ENCODE peak calls at places on chromosome 4, in seven cellular contexts. One of them, this sample, is unnamed.

GRCh38 chr4:26144526-26145167 is 176.2 kb upstream of the RBPJ start:
- DNase-seq in hypothalamus: no peak
- DNase-seq in activated CD4-positive, alpha-beta T cell treated with anti-CD3 and anti-CD28 coated beads, Interleukin-2, amount 50 U/mL, for 24 hours: no peak
- DNase-seq in mesendoderm: no peak
- DNase-seq in stimulated activated CD8-positive, alpha-beta memory T cell treated with anti-CD3 and anti-CD28 coated beads, Interleukin-7, amount 100 ng/mL, for 1 hour: no peak
- DNase-seq in sciatic nerve: no peak
- DNase-seq in brain microvascular endothelial cell: no peak
- DNase-seq in this sample: no peak

GRCh38 chr4:101200561-101200960 is 146.8 kb downstream of the PPP3CA start:
- DNase-seq in hypothalamus: no peak
- DNase-seq in activated CD4-positive, alpha-beta T cell treated with anti-CD3 and anti-CD28 coated beads, Interleukin-2, amount 50 U/mL, for 24 hours: no peak
- DNase-seq in mesendoderm: no peak
- DNase-seq in stimulated activated CD8-positive, alpha-beta memory T cell treated with anti-CD3 and anti-CD28 coated beads, Interleukin-7, amount 100 ng/mL, for 1 hour: no peak
- DNase-seq in sciatic nerve: no peak
- DNase-seq in brain microvascular endothelial cell: peak
- DNase-seq in this sample: peak

GRCh38 chr4:184317234-184317918 is 99.7 kb upstream of the ENPP6 start:
- DNase-seq in hypothalamus: no peak
- DNase-seq in activated CD4-positive, alpha-beta T cell treated with anti-CD3 and anti-CD28 coated beads, Interleukin-2, amount 50 U/mL, for 24 hours: no peak
- DNase-seq in mesendoderm: no peak
- DNase-seq in stimulated activated CD8-positive, alpha-beta memory T cell treated with anti-CD3 and anti-CD28 coated beads, Interleukin-7, amount 100 ng/mL, for 1 hour: no peak
- DNase-seq in sciatic nerve: no peak
- DNase-seq in brain microvascular endothelial cell: no peak
- DNase-seq in this sample: no peak

GRCh38 chr4:55124337-55125076 is 888 bp downstream of the KDR start:
- DNase-seq in hypothalamus: no peak
- DNase-seq in activated CD4-positive, alpha-beta T cell treated with anti-CD3 and anti-CD28 coated beads, Interleukin-2, amount 50 U/mL, for 24 hours: no peak
- DNase-seq in mesendoderm: peak
- DNase-seq in stimulated activated CD8-positive, alpha-beta memory T cell treated with anti-CD3 and anti-CD28 coated beads, Interleukin-7, amount 100 ng/mL, for 1 hour: no peak
- DNase-seq in sciatic nerve: no peak
- DNase-seq in brain microvascular endothelial cell: peak
- DNase-seq in this sample: no peak

GRCh38 chr4:77194366-77194765 is 37.4 kb downstream of the CCNG2 start:
- DNase-seq in hypothalamus: no peak
- DNase-seq in activated CD4-positive, alpha-beta T cell treated with anti-CD3 and anti-CD28 coated beads, Interleukin-2, amount 50 U/mL, for 24 hours: no peak
- DNase-seq in mesendoderm: no peak
- DNase-seq in stimulated activated CD8-positive, alpha-beta memory T cell treated with anti-CD3 and anti-CD28 coated beads, Interleukin-7, amount 100 ng/mL, for 1 hour: no peak
- DNase-seq in sciatic nerve: no peak
- DNase-seq in brain microvascular endothelial cell: no peak
- DNase-seq in this sample: no peak

GRCh38 chr4:63315651-63316050 is 1093.6 kb downstream of the TECRL start:
- DNase-seq in hypothalamus: no peak
- DNase-seq in activated CD4-positive, alpha-beta T cell treated with anti-CD3 and anti-CD28 coated beads, Interleukin-2, amount 50 U/mL, for 24 hours: no peak
- DNase-seq in mesendoderm: no peak
- DNase-seq in stimulated activated CD8-positive, alpha-beta memory T cell treated with anti-CD3 and anti-CD28 coated beads, Interleukin-7, amount 100 ng/mL, for 1 hour: no peak
- DNase-seq in sciatic nerve: no peak
- DNase-seq in brain microvascular endothelial cell: no peak
- DNase-seq in this sample: no peak

GRCh38 chr4:85409251-85409650 is 65.7 kb upstream of the ARHGAP24 start:
- DNase-seq in hypothalamus: no peak
- DNase-seq in activated CD4-positive, alpha-beta T cell treated with anti-CD3 and anti-CD28 coated beads, Interleukin-2, amount 50 U/mL, for 24 hours: no peak
- DNase-seq in mesendoderm: no peak
- DNase-seq in stimulated activated CD8-positive, alpha-beta memory T cell treated with anti-CD3 and anti-CD28 coated beads, Interleukin-7, amount 100 ng/mL, for 1 hour: no peak
- DNase-seq in sciatic nerve: no peak
- DNase-seq in brain microvascular endothelial cell: peak
- DNase-seq in this sample: no peak

GRCh38 chr4:44522761-44523445 is 74.3 kb upstream of the KCTD8 start:
- DNase-seq in hypothalamus: no peak
- DNase-seq in activated CD4-positive, alpha-beta T cell treated with anti-CD3 and anti-CD28 coated beads, Interleukin-2, amount 50 U/mL, for 24 hours: no peak
- DNase-seq in mesendoderm: peak
- DNase-seq in stimulated activated CD8-positive, alpha-beta memory T cell treated with anti-CD3 and anti-CD28 coated beads, Interleukin-7, amount 100 ng/mL, for 1 hour: no peak
- DNase-seq in sciatic nerve: no peak
- DNase-seq in brain microvascular endothelial cell: no peak
- DNase-seq in this sample: no peak

GRCh38 chr4:2800691-2801596 is 8.1 kb downstream of the SH3BP2 start:
- DNase-seq in hypothalamus: peak
- DNase-seq in activated CD4-positive, alpha-beta T cell treated with anti-CD3 and anti-CD28 coated beads, Interleukin-2, amount 50 U/mL, for 24 hours: no peak
- DNase-seq in mesendoderm: peak
- DNase-seq in stimulated activated CD8-positive, alpha-beta memory T cell treated with anti-CD3 and anti-CD28 coated beads, Interleukin-7, amount 100 ng/mL, for 1 hour: no peak
- DNase-seq in sciatic nerve: peak
- DNase-seq in brain microvascular endothelial cell: no peak
- DNase-seq in this sample: no peak

GRCh38 chr4:141192564-141192963 is 28.1 kb upstream of the ZNF330 start:
- DNase-seq in hypothalamus: no peak
- DNase-seq in activated CD4-positive, alpha-beta T cell treated with anti-CD3 and anti-CD28 coated beads, Interleukin-2, amount 50 U/mL, for 24 hours: no peak
- DNase-seq in mesendoderm: no peak
- DNase-seq in stimulated activated CD8-positive, alpha-beta memory T cell treated with anti-CD3 and anti-CD28 coated beads, Interleukin-7, amount 100 ng/mL, for 1 hour: no peak
- DNase-seq in sciatic nerve: no peak
- DNase-seq in brain microvascular endothelial cell: no peak
- DNase-seq in this sample: no peak

GRCh38 chr4:86014599-86014998 is 345.3 kb downstream of the MAPK10 start:
- DNase-seq in hypothalamus: no peak
- DNase-seq in activated CD4-positive, alpha-beta T cell treated with anti-CD3 and anti-CD28 coated beads, Interleukin-2, amount 50 U/mL, for 24 hours: no peak
- DNase-seq in mesendoderm: peak
- DNase-seq in stimulated activated CD8-positive, alpha-beta memory T cell treated with anti-CD3 and anti-CD28 coated beads, Interleukin-7, amount 100 ng/mL, for 1 hour: no peak
- DNase-seq in sciatic nerve: no peak
- DNase-seq in brain microvascular endothelial cell: peak
- DNase-seq in this sample: peak

GRCh38 chr4:183594823-183595222 is 64.2 kb downstream of the RWDD4 start:
- DNase-seq in hypothalamus: no peak
- DNase-seq in activated CD4-positive, alpha-beta T cell treated with anti-CD3 and anti-CD28 coated beads, Interleukin-2, amount 50 U/mL, for 24 hours: no peak
- DNase-seq in mesendoderm: no peak
- DNase-seq in stimulated activated CD8-positive, alpha-beta memory T cell treated with anti-CD3 and anti-CD28 coated beads, Interleukin-7, amount 100 ng/mL, for 1 hour: no peak
- DNase-seq in sciatic nerve: no peak
- DNase-seq in brain microvascular endothelial cell: no peak
- DNase-seq in this sample: no peak

GRCh38 chr4:7808752-7809151 is 130.9 kb downstream of the AFAP1 start:
- DNase-seq in hypothalamus: no peak
- DNase-seq in activated CD4-positive, alpha-beta T cell treated with anti-CD3 and anti-CD28 coated beads, Interleukin-2, amount 50 U/mL, for 24 hours: no peak
- DNase-seq in mesendoderm: no peak
- DNase-seq in stimulated activated CD8-positive, alpha-beta memory T cell treated with anti-CD3 and anti-CD28 coated beads, Interleukin-7, amount 100 ng/mL, for 1 hour: no peak
- DNase-seq in sciatic nerve: no peak
- DNase-seq in brain microvascular endothelial cell: peak
- DNase-seq in this sample: no peak

GRCh38 chr4:182745268-182745667 is 171.9 kb downstream of the DCTD start:
- DNase-seq in hypothalamus: no peak
- DNase-seq in activated CD4-positive, alpha-beta T cell treated with anti-CD3 and anti-CD28 coated beads, Interleukin-2, amount 50 U/mL, for 24 hours: no peak
- DNase-seq in mesendoderm: no peak
- DNase-seq in stimulated activated CD8-positive, alpha-beta memory T cell treated with anti-CD3 and anti-CD28 coated beads, Interleukin-7, amount 100 ng/mL, for 1 hour: no peak
- DNase-seq in sciatic nerve: no peak
- DNase-seq in brain microvascular endothelial cell: peak
- DNase-seq in this sample: peak

GRCh38 chr4:168815373-168816345 is 194.4 kb downstream of the CBR4 start:
- DNase-seq in hypothalamus: no peak
- DNase-seq in activated CD4-positive, alpha-beta T cell treated with anti-CD3 and anti-CD28 coated beads, Interleukin-2, amount 50 U/mL, for 24 hours: no peak
- DNase-seq in mesendoderm: no peak
- DNase-seq in stimulated activated CD8-positive, alpha-beta memory T cell treated with anti-CD3 and anti-CD28 coated beads, Interleukin-7, amount 100 ng/mL, for 1 hour: no peak
- DNase-seq in sciatic nerve: no peak
- DNase-seq in brain microvascular endothelial cell: no peak
- DNase-seq in this sample: no peak

GRCh38 chr4:118281611-118282442 is 71.0 kb downstream of the PRSS12 start:
- DNase-seq in hypothalamus: no peak
- DNase-seq in activated CD4-positive, alpha-beta T cell treated with anti-CD3 and anti-CD28 coated beads, Interleukin-2, amount 50 U/mL, for 24 hours: no peak
- DNase-seq in mesendoderm: peak
- DNase-seq in stimulated activated CD8-positive, alpha-beta memory T cell treated with anti-CD3 and anti-CD28 coated beads, Interleukin-7, amount 100 ng/mL, for 1 hour: no peak
- DNase-seq in sciatic nerve: no peak
- DNase-seq in brain microvascular endothelial cell: peak
- DNase-seq in this sample: peak

GRCh38 chr4:139606600-139607301 is 50.7 kb upstream of the SETD7 start:
- DNase-seq in hypothalamus: no peak
- DNase-seq in activated CD4-positive, alpha-beta T cell treated with anti-CD3 and anti-CD28 coated beads, Interleukin-2, amount 50 U/mL, for 24 hours: no peak
- DNase-seq in mesendoderm: peak
- DNase-seq in stimulated activated CD8-positive, alpha-beta memory T cell treated with anti-CD3 and anti-CD28 coated beads, Interleukin-7, amount 100 ng/mL, for 1 hour: no peak
- DNase-seq in sciatic nerve: no peak
- DNase-seq in brain microvascular endothelial cell: peak
- DNase-seq in this sample: peak

GRCh38 chr4:336099-336892 is 1.3 kb upstream of the ZNF141 start:
- DNase-seq in hypothalamus: no peak
- DNase-seq in activated CD4-positive, alpha-beta T cell treated with anti-CD3 and anti-CD28 coated beads, Interleukin-2, amount 50 U/mL, for 24 hours: no peak
- DNase-seq in mesendoderm: peak
- DNase-seq in stimulated activated CD8-positive, alpha-beta memory T cell treated with anti-CD3 and anti-CD28 coated beads, Interleukin-7, amount 100 ng/mL, for 1 hour: no peak
- DNase-seq in sciatic nerve: peak
- DNase-seq in brain microvascular endothelial cell: no peak
- DNase-seq in this sample: no peak

GRCh38 chr4:146311238-146311970 is 97.1 kb downstream of the REELD1 start:
- DNase-seq in hypothalamus: no peak
- DNase-seq in activated CD4-positive, alpha-beta T cell treated with anti-CD3 and anti-CD28 coated beads, Interleukin-2, amount 50 U/mL, for 24 hours: no peak
- DNase-seq in mesendoderm: peak
- DNase-seq in stimulated activated CD8-positive, alpha-beta memory T cell treated with anti-CD3 and anti-CD28 coated beads, Interleukin-7, amount 100 ng/mL, for 1 hour: no peak
- DNase-seq in sciatic nerve: no peak
- DNase-seq in brain microvascular endothelial cell: peak
- DNase-seq in this sample: peak

GRCh38 chr4:20219526-20219925 is 32.2 kb upstream of the SLIT2 start:
- DNase-seq in hypothalamus: no peak
- DNase-seq in activated CD4-positive, alpha-beta T cell treated with anti-CD3 and anti-CD28 coated beads, Interleukin-2, amount 50 U/mL, for 24 hours: no peak
- DNase-seq in mesendoderm: no peak
- DNase-seq in stimulated activated CD8-positive, alpha-beta memory T cell treated with anti-CD3 and anti-CD28 coated beads, Interleukin-7, amount 100 ng/mL, for 1 hour: no peak
- DNase-seq in sciatic nerve: no peak
- DNase-seq in brain microvascular endothelial cell: no peak
- DNase-seq in this sample: no peak

GRCh38 chr4:168831919-168832745 is 177.9 kb downstream of the CBR4 start:
- DNase-seq in hypothalamus: peak
- DNase-seq in activated CD4-positive, alpha-beta T cell treated with anti-CD3 and anti-CD28 coated beads, Interleukin-2, amount 50 U/mL, for 24 hours: peak
- DNase-seq in mesendoderm: peak
- DNase-seq in stimulated activated CD8-positive, alpha-beta memory T cell treated with anti-CD3 and anti-CD28 coated beads, Interleukin-7, amount 100 ng/mL, for 1 hour: peak
- DNase-seq in sciatic nerve: peak
- DNase-seq in brain microvascular endothelial cell: peak
- DNase-seq in this sample: peak

GRCh38 chr4:78693777-78694456 is 82.2 kb upstream of the BMP2K start:
- DNase-seq in hypothalamus: no peak
- DNase-seq in activated CD4-positive, alpha-beta T cell treated with anti-CD3 and anti-CD28 coated beads, Interleukin-2, amount 50 U/mL, for 24 hours: no peak
- DNase-seq in mesendoderm: no peak
- DNase-seq in stimulated activated CD8-positive, alpha-beta memory T cell treated with anti-CD3 and anti-CD28 coated beads, Interleukin-7, amount 100 ng/mL, for 1 hour: no peak
- DNase-seq in sciatic nerve: no peak
- DNase-seq in brain microvascular endothelial cell: no peak
- DNase-seq in this sample: no peak

GRCh38 chr4:119000400-119000799 is 111.7 kb downstream of the SYNPO2 start:
- DNase-seq in hypothalamus: no peak
- DNase-seq in activated CD4-positive, alpha-beta T cell treated with anti-CD3 and anti-CD28 coated beads, Interleukin-2, amount 50 U/mL, for 24 hours: no peak
- DNase-seq in mesendoderm: no peak
- DNase-seq in stimulated activated CD8-positive, alpha-beta memory T cell treated with anti-CD3 and anti-CD28 coated beads, Interleukin-7, amount 100 ng/mL, for 1 hour: no peak
- DNase-seq in sciatic nerve: no peak
- DNase-seq in brain microvascular endothelial cell: no peak
- DNase-seq in this sample: no peak

GRCh38 chr4:84870398-84871163 is 95.9 kb downstream of the WDFY3 start:
- DNase-seq in hypothalamus: no peak
- DNase-seq in activated CD4-positive, alpha-beta T cell treated with anti-CD3 and anti-CD28 coated beads, Interleukin-2, amount 50 U/mL, for 24 hours: no peak
- DNase-seq in mesendoderm: peak
- DNase-seq in stimulated activated CD8-positive, alpha-beta memory T cell treated with anti-CD3 and anti-CD28 coated beads, Interleukin-7, amount 100 ng/mL, for 1 hour: no peak
- DNase-seq in sciatic nerve: no peak
- DNase-seq in brain microvascular endothelial cell: peak
- DNase-seq in this sample: peak

GRCh38 chr4:102533916-102534315 is 32.8 kb downstream of the NFKB1 start:
- DNase-seq in hypothalamus: no peak
- DNase-seq in activated CD4-positive, alpha-beta T cell treated with anti-CD3 and anti-CD28 coated beads, Interleukin-2, amount 50 U/mL, for 24 hours: no peak
- DNase-seq in mesendoderm: no peak
- DNase-seq in stimulated activated CD8-positive, alpha-beta memory T cell treated with anti-CD3 and anti-CD28 coated beads, Interleukin-7, amount 100 ng/mL, for 1 hour: no peak
- DNase-seq in sciatic nerve: no peak
- DNase-seq in brain microvascular endothelial cell: no peak
- DNase-seq in this sample: no peak

GRCh38 chr4:184103755-184104367 is 113.8 kb downstream of the ENPP6 start:
- DNase-seq in hypothalamus: no peak
- DNase-seq in activated CD4-positive, alpha-beta T cell treated with anti-CD3 and anti-CD28 coated beads, Interleukin-2, amount 50 U/mL, for 24 hours: no peak
- DNase-seq in mesendoderm: peak
- DNase-seq in stimulated activated CD8-positive, alpha-beta memory T cell treated with anti-CD3 and anti-CD28 coated beads, Interleukin-7, amount 100 ng/mL, for 1 hour: no peak
- DNase-seq in sciatic nerve: no peak
- DNase-seq in brain microvascular endothelial cell: no peak
- DNase-seq in this sample: no peak

GRCh38 chr4:117771647-117772337 is 262.5 kb upstream of the NDST3 start:
- DNase-seq in hypothalamus: no peak
- DNase-seq in activated CD4-positive, alpha-beta T cell treated with anti-CD3 and anti-CD28 coated beads, Interleukin-2, amount 50 U/mL, for 24 hours: no peak
- DNase-seq in mesendoderm: peak
- DNase-seq in stimulated activated CD8-positive, alpha-beta memory T cell treated with anti-CD3 and anti-CD28 coated beads, Interleukin-7, amount 100 ng/mL, for 1 hour: no peak
- DNase-seq in sciatic nerve: no peak
- DNase-seq in brain microvascular endothelial cell: no peak
- DNase-seq in this sample: no peak

GRCh38 chr4:163194593-163194992 is 27.9 kb upstream of the NAF1 start:
- DNase-seq in hypothalamus: no peak
- DNase-seq in activated CD4-positive, alpha-beta T cell treated with anti-CD3 and anti-CD28 coated beads, Interleukin-2, amount 50 U/mL, for 24 hours: no peak
- DNase-seq in mesendoderm: no peak
- DNase-seq in stimulated activated CD8-positive, alpha-beta memory T cell treated with anti-CD3 and anti-CD28 coated beads, Interleukin-7, amount 100 ng/mL, for 1 hour: no peak
- DNase-seq in sciatic nerve: no peak
- DNase-seq in brain microvascular endothelial cell: no peak
- DNase-seq in this sample: no peak

GRCh38 chr4:21134994-21135393 is 434.7 kb downstream of the PACRGL start:
- DNase-seq in hypothalamus: no peak
- DNase-seq in activated CD4-positive, alpha-beta T cell treated with anti-CD3 and anti-CD28 coated beads, Interleukin-2, amount 50 U/mL, for 24 hours: no peak
- DNase-seq in mesendoderm: peak
- DNase-seq in stimulated activated CD8-positive, alpha-beta memory T cell treated with anti-CD3 and anti-CD28 coated beads, Interleukin-7, amount 100 ng/mL, for 1 hour: no peak
- DNase-seq in sciatic nerve: no peak
- DNase-seq in brain microvascular endothelial cell: no peak
- DNase-seq in this sample: peak

GRCh38 chr4:37715889-37716402 is 29.8 kb upstream of the RELL1 start:
- DNase-seq in hypothalamus: no peak
- DNase-seq in activated CD4-positive, alpha-beta T cell treated with anti-CD3 and anti-CD28 coated beads, Interleukin-2, amount 50 U/mL, for 24 hours: no peak
- DNase-seq in mesendoderm: peak
- DNase-seq in stimulated activated CD8-positive, alpha-beta memory T cell treated with anti-CD3 and anti-CD28 coated beads, Interleukin-7, amount 100 ng/mL, for 1 hour: no peak
- DNase-seq in sciatic nerve: no peak
- DNase-seq in brain microvascular endothelial cell: no peak
- DNase-seq in this sample: no peak

GRCh38 chr4:108036252-108036651 is 46.6 kb downstream of the HADH start:
- DNase-seq in hypothalamus: no peak
- DNase-seq in activated CD4-positive, alpha-beta T cell treated with anti-CD3 and anti-CD28 coated beads, Interleukin-2, amount 50 U/mL, for 24 hours: no peak
- DNase-seq in mesendoderm: no peak
- DNase-seq in stimulated activated CD8-positive, alpha-beta memory T cell treated with anti-CD3 and anti-CD28 coated beads, Interleukin-7, amount 100 ng/mL, for 1 hour: no peak
- DNase-seq in sciatic nerve: no peak
- DNase-seq in brain microvascular endothelial cell: no peak
- DNase-seq in this sample: no peak

GRCh38 chr4:147492761-147493160 is 11.9 kb downstream of the EDNRA start:
- DNase-seq in hypothalamus: no peak
- DNase-seq in activated CD4-positive, alpha-beta T cell treated with anti-CD3 and anti-CD28 coated beads, Interleukin-2, amount 50 U/mL, for 24 hours: no peak
- DNase-seq in mesendoderm: no peak
- DNase-seq in stimulated activated CD8-positive, alpha-beta memory T cell treated with anti-CD3 and anti-CD28 coated beads, Interleukin-7, amount 100 ng/mL, for 1 hour: no peak
- DNase-seq in sciatic nerve: no peak
- DNase-seq in brain microvascular endothelial cell: peak
- DNase-seq in this sample: peak

GRCh38 chr4:16202598-16202997 is 23.7 kb downstream of the TAPT1 start:
- DNase-seq in hypothalamus: no peak
- DNase-seq in activated CD4-positive, alpha-beta T cell treated with anti-CD3 and anti-CD28 coated beads, Interleukin-2, amount 50 U/mL, for 24 hours: no peak
- DNase-seq in mesendoderm: no peak
- DNase-seq in stimulated activated CD8-positive, alpha-beta memory T cell treated with anti-CD3 and anti-CD28 coated beads, Interleukin-7, amount 100 ng/mL, for 1 hour: no peak
- DNase-seq in sciatic nerve: no peak
- DNase-seq in brain microvascular endothelial cell: no peak
- DNase-seq in this sample: no peak

GRCh38 chr4:77493829-77494551 is 111.6 kb upstream of the CXCL13 start:
- DNase-seq in hypothalamus: no peak
- DNase-seq in activated CD4-positive, alpha-beta T cell treated with anti-CD3 and anti-CD28 coated beads, Interleukin-2, amount 50 U/mL, for 24 hours: no peak
- DNase-seq in mesendoderm: no peak
- DNase-seq in stimulated activated CD8-positive, alpha-beta memory T cell treated with anti-CD3 and anti-CD28 coated beads, Interleukin-7, amount 100 ng/mL, for 1 hour: no peak
- DNase-seq in sciatic nerve: no peak
- DNase-seq in brain microvascular endothelial cell: no peak
- DNase-seq in this sample: no peak

GRCh38 chr4:151808120-151808529 is 47.3 kb upstream of the GATB start:
- DNase-seq in hypothalamus: no peak
- DNase-seq in activated CD4-positive, alpha-beta T cell treated with anti-CD3 and anti-CD28 coated beads, Interleukin-2, amount 50 U/mL, for 24 hours: no peak
- DNase-seq in mesendoderm: no peak
- DNase-seq in stimulated activated CD8-positive, alpha-beta memory T cell treated with anti-CD3 and anti-CD28 coated beads, Interleukin-7, amount 100 ng/mL, for 1 hour: no peak
- DNase-seq in sciatic nerve: no peak
- DNase-seq in brain microvascular endothelial cell: no peak
- DNase-seq in this sample: peak

GRCh38 chr4:6369924-6370645 is 100.4 kb downstream of the WFS1 start:
- DNase-seq in hypothalamus: no peak
- DNase-seq in activated CD4-positive, alpha-beta T cell treated with anti-CD3 and anti-CD28 coated beads, Interleukin-2, amount 50 U/mL, for 24 hours: no peak
- DNase-seq in mesendoderm: peak
- DNase-seq in stimulated activated CD8-positive, alpha-beta memory T cell treated with anti-CD3 and anti-CD28 coated beads, Interleukin-7, amount 100 ng/mL, for 1 hour: no peak
- DNase-seq in sciatic nerve: no peak
- DNase-seq in brain microvascular endothelial cell: no peak
- DNase-seq in this sample: no peak

GRCh38 chr4:88792268-88792781 is 94.7 kb upstream of the NAP1L5 start:
- DNase-seq in hypothalamus: no peak
- DNase-seq in activated CD4-positive, alpha-beta T cell treated with anti-CD3 and anti-CD28 coated beads, Interleukin-2, amount 50 U/mL, for 24 hours: no peak
- DNase-seq in mesendoderm: peak
- DNase-seq in stimulated activated CD8-positive, alpha-beta memory T cell treated with anti-CD3 and anti-CD28 coated beads, Interleukin-7, amount 100 ng/mL, for 1 hour: no peak
- DNase-seq in sciatic nerve: no peak
- DNase-seq in brain microvascular endothelial cell: peak
- DNase-seq in this sample: no peak

This sample was measured in A673.